ENCODE peak calls at places on chromosomes 12 and 14, in nine cellular contexts. R is HFF-Myc, U is HCT116, L is astrocyte, Q is endothelial cell of umbilical vein, Y is sigmoid colon, D is HepG2, M is mesothelial cell of epicardium, I is GM12865. Z is an unnamed sample.

GRCh38 chr14:72714094-72714493 is 179.8 kb downstream of the DPF3 start:
- DNase-seq in R (no peak), U (no peak), L (no peak), Q (no peak), Y (peak), D (no peak), M (no peak), I (peak), Z (no peak)

GRCh38 chr14:74698894-74699293 is 14.0 kb downstream of the AREL1 start:
- DNase-seq in R (no peak), U (no peak), L (no peak), Q (no peak), Y (no peak), D (no peak), M (no peak), I (no peak), Z (no peak)

GRCh38 chr14:88933203-88933602 is 108.8 kb downstream of the TTC8 start:
- DNase-seq in R (no peak), U (no peak), L (peak), Q (no peak), Y (no peak), D (no peak), M (no peak), I (no peak), Z (no peak)

GRCh38 chr14:92598549-92598905 is 84.9 kb downstream of the RIN3 start:
- DNase-seq in R (no peak), U (no peak), L (no peak), Q (no peak), Y (no peak), D (no peak), M (no peak), I (no peak), Z (no peak)

GRCh38 chr14:39109893-39110715 is 4.0 kb upstream of the GEMIN2 start:
- DNase-seq in R (no peak), U (no peak), L (no peak), Q (no peak), Y (no peak), D (no peak), M (no peak), I (peak), Z (no peak)

GRCh38 chr14:93430319-93430801 is 379 bp upstream of the UNC79 start:
- DNase-seq in R (no peak), U (no peak), L (peak), Q (no peak), Y (no peak), D (no peak), M (peak), I (no peak), Z (peak)

GRCh38 chr12:68630050-68630449 is 19.4 kb downstream of the RAP1B start:
- DNase-seq in R (no peak), U (no peak), L (no peak), Q (no peak), Y (no peak), D (no peak), M (no peak), I (no peak), Z (no peak)

GRCh38 chr14:32588448-32589320 is 259.6 kb downstream of the AKAP6 start:
- DNase-seq in R (no peak), U (peak), L (peak), Q (peak), Y (no peak), D (peak), M (no peak), I (peak), Z (peak)

GRCh38 chr12:104588048-104588942 is 131.5 kb downstream of the CHST11 start:
- DNase-seq in R (peak), U (peak), L (peak), Q (peak), Y (no peak), D (no peak), M (no peak), I (no peak), Z (no peak)

GRCh38 chr12:4114986-4115385 is 158.6 kb upstream of the CCND2 start:
- DNase-seq in R (no peak), U (no peak), L (no peak), Q (no peak), Y (peak), D (no peak), M (no peak), I (no peak), Z (no peak)

GRCh38 chr12:29569392-29569791 is 71.9 kb upstream of the OVCH1 start:
- DNase-seq in R (no peak), U (no peak), L (no peak), Q (peak), Y (no peak), D (no peak), M (no peak), I (no peak), Z (no peak)

GRCh38 chr12:79689477-79690155 is 1.1 kb downstream of the PAWR start:
- DNase-seq in R (no peak), U (no peak), L (no peak), Q (peak), Y (no peak), D (peak), M (peak), I (peak), Z (peak)
- TF ChIP-seq CTCF in R (no peak), U (no peak), L (no peak), Q (no peak), Y (no peak), D (no peak), M (no peak), I (no peak), Z (no peak)

DNA sequence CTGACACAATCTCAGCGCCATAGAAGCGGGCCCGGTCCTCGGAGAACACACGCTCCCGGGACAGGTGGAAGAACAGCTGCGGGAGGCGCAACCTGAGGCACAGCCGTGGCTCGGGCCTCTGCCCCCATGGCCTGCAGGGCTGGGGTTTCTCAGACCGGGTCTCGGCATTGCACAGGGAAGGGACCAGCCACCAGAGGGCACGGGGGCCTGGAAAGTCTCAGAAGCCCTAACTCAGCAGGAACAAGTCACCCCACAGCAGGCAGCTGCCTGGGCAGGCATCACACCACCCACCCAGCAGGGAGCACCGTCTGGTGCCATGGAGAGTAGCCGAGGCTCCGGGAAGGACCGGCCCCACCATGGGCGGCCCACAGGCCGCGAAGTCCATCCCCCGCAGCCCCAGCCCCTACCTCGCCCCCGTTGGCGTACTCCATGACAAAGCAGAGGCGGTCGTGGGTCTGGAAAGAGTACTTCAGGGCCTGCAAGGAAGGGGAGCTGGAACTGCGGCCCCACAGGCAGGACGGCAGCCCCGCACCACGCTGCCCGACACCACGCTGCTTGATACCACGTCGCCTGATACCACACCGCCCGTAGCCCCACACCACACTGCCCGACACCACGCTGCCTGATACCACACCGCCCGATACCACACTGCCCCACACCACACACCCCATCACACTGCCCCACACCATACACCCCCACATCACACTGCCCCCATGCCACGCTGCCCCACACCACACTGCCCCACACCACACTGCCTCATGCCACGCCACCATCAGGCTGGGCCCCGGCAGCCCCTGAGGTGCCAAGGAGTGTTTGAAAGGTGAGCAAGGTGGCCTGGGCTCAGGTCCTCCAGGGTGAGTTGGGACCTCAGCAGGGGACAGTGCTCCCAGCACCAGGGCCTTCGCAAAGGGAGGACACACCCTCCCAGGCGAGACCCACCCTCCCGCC is 20.8 kb downstream of the SIVA1 start:
- DNase-seq in R (no peak), U (no peak), L (no peak), Q (no peak), Y (no peak), D (no peak), M (no peak), I (no peak), Z (no peak)
- TF ChIP-seq CTCF in R (no peak), U (no peak), L (no peak), Q (no peak), Y (no peak), D (peak), M (no peak), I (no peak), Z (no peak)

GRCh38 chr12:82687020-82687951 is 580 bp downstream of the TMTC2 start:
- DNase-seq in R (no peak), U (peak), L (peak), Q (no peak), Y (peak), D (no peak), M (peak), I (peak), Z (peak)
- TF ChIP-seq CTCF in R (no peak), U (no peak), L (no peak), Q (no peak), Y (no peak), D (peak), M (no peak), I (no peak), Z (peak)

GRCh38 chr12:92144045-92144630 is 1.5 kb downstream of the BTG1 start:
- DNase-seq in R (peak), U (peak), L (peak), Q (peak), Y (peak), D (peak), M (peak), I (peak), Z (peak)

GRCh38 chr12:92146497-92146828 is 817 bp upstream of the BTG1 start:
- DNase-seq in R (no peak), U (no peak), L (peak), Q (no peak), Y (no peak), D (no peak), M (no peak), I (no peak), Z (no peak)

GRCh38 chr12:92145731-92146496 is at the start of gene BTG1:
- DNase-seq in R (peak), U (peak), L (peak), Q (peak), Y (peak), D (peak), M (peak), I (peak), Z (peak)

GRCh38 chr12:92144631-92145480 is 790 bp downstream of the BTG1 start:
- DNase-seq in R (no peak), U (no peak), L (peak), Q (peak), Y (peak), D (peak), M (peak), I (peak), Z (peak)

GRCh38 chr12:92145481-92145730 is 240 bp downstream of the BTG1 start:
- DNase-seq in R (no peak), U (no peak), L (no peak), Q (no peak), Y (no peak), D (no peak), M (no peak), I (no peak), Z (no peak)
- TF ChIP-seq CTCF in R (no peak), U (no peak), L (no peak), Q (no peak), Y (no peak), D (no peak), M (no peak), I (no peak), Z (no peak)

GRCh38 chr12:86837246-86837645 is 581.1 kb upstream of the MGAT4C start:
- DNase-seq in R (no peak), U (no peak), L (no peak), Q (no peak), Y (no peak), D (no peak), M (no peak), I (no peak), Z (no peak)

GRCh38 chr12:86838264-86838663 is 582.1 kb upstream of the MGAT4C start:
- DNase-seq in R (no peak), U (no peak), L (no peak), Q (no peak), Y (no peak), D (no peak), M (no peak), I (no peak), Z (no peak)

GRCh38 chr12:86834217-86834616 is 578.0 kb upstream of the MGAT4C start:
- DNase-seq in R (no peak), U (no peak), L (no peak), Q (no peak), Y (no peak), D (no peak), M (no peak), I (no peak), Z (no peak)

DNA sequence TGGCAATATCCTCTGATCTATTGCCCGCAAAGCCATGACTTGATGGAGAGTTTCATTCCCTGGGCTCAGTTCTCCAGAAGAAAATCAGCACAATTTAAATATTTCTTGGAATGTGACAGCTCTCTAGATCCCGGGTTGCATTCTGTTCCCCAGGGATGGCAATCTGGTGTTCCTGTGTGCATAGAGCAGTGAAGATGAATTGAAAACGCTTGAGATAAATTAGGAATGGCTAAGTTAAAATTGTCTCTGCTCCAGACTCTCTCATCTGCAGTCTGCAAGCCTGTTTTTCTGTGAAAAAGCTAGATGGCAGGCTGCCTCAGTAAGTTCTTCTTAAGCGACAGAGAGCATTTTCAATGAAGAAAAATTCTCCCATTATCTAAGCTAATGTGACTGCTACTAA is 582.5 kb upstream of the MGAT4C start:
- DNase-seq in R (no peak), U (no peak), L (no peak), Q (no peak), Y (no peak), D (no peak), M (no peak), I (no peak), Z (peak)
- TF ChIP-seq CTCF in R (no peak), U (no peak), L (no peak), Q (no peak), Y (no peak), D (no peak), M (no peak), I (no peak), Z (no peak)

DNA sequence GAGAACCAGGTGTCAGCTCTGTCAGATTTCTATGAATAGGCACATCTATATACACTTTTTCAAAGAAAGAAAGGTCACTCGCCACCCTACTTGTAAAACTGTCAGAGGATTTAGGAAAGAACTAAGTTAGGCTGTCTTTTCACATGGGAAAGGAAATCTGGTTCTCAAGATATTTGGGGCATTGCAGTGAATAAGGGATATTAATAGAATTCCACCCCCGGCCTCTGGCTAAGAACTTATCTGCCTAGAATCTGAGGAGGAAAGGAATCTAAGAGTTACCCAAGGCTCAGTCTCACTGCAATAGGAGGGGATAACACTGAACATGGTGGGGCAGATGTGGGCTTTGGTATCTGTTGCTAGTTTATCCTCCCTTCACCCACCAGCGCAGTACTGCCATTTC is 677.6 kb downstream of the NRXN3 start:
- DNase-seq in R (no peak), U (no peak), L (no peak), Q (no peak), Y (no peak), D (no peak), M (no peak), I (no peak), Z (no peak)
- TF ChIP-seq CTCF in R (no peak), U (no peak), L (no peak), Q (no peak), Y (no peak), D (no peak), M (no peak), I (no peak), Z (no peak)

GRCh38 chr12:98741229-98741614 is 96.1 kb downstream of the APAF1 start:
- DNase-seq in R (no peak), U (no peak), L (no peak), Q (no peak), Y (no peak), D (no peak), M (no peak), I (no peak), Z (no peak)

GRCh38 chr12:98743362-98743953 is 98.4 kb downstream of the APAF1 start:
- DNase-seq in R (no peak), U (peak), L (no peak), Q (peak), Y (no peak), D (peak), M (no peak), I (peak), Z (no peak)

GRCh38 chr12:98740751-98741150 is 95.7 kb downstream of the APAF1 start:
- DNase-seq in R (no peak), U (no peak), L (no peak), Q (no peak), Y (no peak), D (no peak), M (no peak), I (no peak), Z (no peak)

GRCh38 chr12:98744692-98745091 is 99.6 kb downstream of the APAF1 start:
- DNase-seq in R (no peak), U (no peak), L (no peak), Q (no peak), Y (no peak), D (no peak), M (no peak), I (no peak), Z (no peak)

DNA sequence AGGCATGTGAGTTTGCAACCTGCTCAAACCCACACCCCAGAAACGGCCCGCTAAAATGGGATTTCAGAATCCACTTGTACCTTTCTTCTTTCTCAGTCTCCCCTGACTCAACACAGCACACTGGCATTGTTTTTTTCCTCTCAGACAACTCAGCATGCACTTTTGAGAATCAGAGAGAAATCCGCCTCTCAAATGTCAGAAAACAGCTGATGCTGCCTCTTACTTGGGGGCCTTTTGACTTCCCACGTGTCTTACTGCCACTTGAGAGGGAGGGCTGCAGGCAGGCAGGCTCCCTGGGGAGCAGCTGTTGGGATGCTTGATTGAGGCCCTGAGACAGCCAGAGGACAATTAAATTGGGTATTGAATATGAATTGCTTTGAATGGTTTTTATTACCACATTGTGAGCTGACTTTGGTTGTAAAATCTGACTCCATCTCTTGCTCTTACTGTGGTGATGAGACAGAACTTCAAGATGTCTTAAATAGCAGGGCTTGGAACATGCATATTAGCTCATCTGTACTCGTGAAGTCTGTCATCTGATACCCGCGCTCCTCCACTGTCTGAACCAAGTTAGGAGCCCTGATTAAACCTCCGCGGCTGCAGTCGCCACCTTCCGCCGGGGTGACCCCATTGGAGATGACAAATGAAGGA is 96.7 kb downstream of the APAF1 start:
- DNase-seq in R (no peak), U (no peak), L (no peak), Q (no peak), Y (no peak), D (no peak), M (no peak), I (no peak), Z (no peak)
- TF ChIP-seq CTCF in R (no peak), U (no peak), L (no peak), Q (no peak), Y (no peak), D (no peak), M (no peak), I (no peak), Z (no peak)